ENCODE peak calls at places on chromosomes 12 and 14, in seven cellular contexts. S is activated T-cell treated with anti-CD3 and anti-CD28 coated beads, Interleukin-2, amount 50 U/mL, for 72 hours; G is activated CD4-positive, alpha-beta T cell treated with anti-CD3 and anti-CD28 coated beads, Interleukin-2, amount 50 U/mL, for 48 hours; O is mammary epithelial cell; K is MCF 10A; T is GM12865; R is heart right ventricle. Q is an unnamed sample.

GRCh38 chr12:132593938-132594358 is 16.4 kb downstream of the LRCOL1 start:
- DNase-seq in S (peak; percentile 61), G (peak; percentile 48), O (peak; percentile 78), K (peak; percentile 96), T (peak; percentile 42), R (peak; percentile 91), Q (peak; percentile 57)

GRCh38 chr12:79834712-79835376 is 100.1 kb downstream of the PPP1R12A start:
- DNase-seq in S (no peak), G (no peak), O (no peak), K (no peak), T (no peak), R (no peak), Q (no peak)

GRCh38 chr12:18681818-18682217 is 56.0 kb downstream of the PLCZ1 start:
- DNase-seq in S (no peak), G (no peak), O (no peak), K (no peak), T (no peak), R (no peak), Q (no peak)

GRCh38 chr14:69910871-69911270 is 31.7 kb downstream of the SMOC1 start:
- DNase-seq in S (no peak), G (no peak), O (peak; percentile 58), K (no peak), T (no peak), R (no peak), Q (no peak)

GRCh38 chr12:57069522-57069921 is 9.1 kb downstream of the NEMP1 start:
- DNase-seq in S (peak; percentile 62), G (peak; percentile 65), O (peak; percentile 63), K (peak; percentile 86), T (peak; percentile 86), R (peak; percentile 76), Q (peak; percentile 52)

GRCh38 chr12:54262403-54262925 is 17.5 kb downstream of the CBX5 start:
- DNase-seq in S (no peak), G (no peak), O (no peak), K (peak; percentile 81), T (no peak), R (no peak), Q (no peak)

GRCh38 chr12:7628401-7628961 is 37.2 kb downstream of the APOBEC1 start:
- DNase-seq in S (no peak), G (no peak), O (no peak), K (no peak), T (no peak), R (no peak), Q (no peak)

GRCh38 chr14:48430805-48431204 is 755.4 kb upstream of the MDGA2 start:
- DNase-seq in S (no peak), G (no peak), O (no peak), K (no peak), T (no peak), R (no peak), Q (no peak)

GRCh38 chr12:33605776-33606175 is 166.2 kb upstream of the SYT10 start:
- DNase-seq in S (no peak), G (no peak), O (peak; percentile 30), K (peak; percentile 43), T (peak; percentile 14), R (no peak), Q (no peak)

GRCh38 chr14:22640192-22640591 is 4.0 kb downstream of the OR6J1 start:
- DNase-seq in S (no peak), G (no peak), O (no peak), K (no peak), T (no peak), R (no peak), Q (no peak)

GRCh38 chr12:113359939-113360748 is 1.8 kb downstream of the PLBD2 start:
- DNase-seq in S (peak; percentile 7), G (no peak), O (no peak), K (no peak), T (no peak), R (no peak), Q (no peak)

GRCh38 chr12:94650143-94651056 is at the start of gene TMCC3:
- DNase-seq in S (peak; percentile 25), G (peak; percentile 11), O (peak; percentile 68), K (peak; percentile 42), T (peak; percentile 38), R (peak; percentile 22), Q (peak; percentile 50)

GRCh38 chr12:92908108-92908507 is 21.0 kb downstream of the EEA1 start:
- DNase-seq in S (peak; percentile 26), G (no peak), O (no peak), K (no peak), T (no peak), R (no peak), Q (no peak)

Q was measured in germinal center.